ENCODE peak calls at places on chromosomes 4 and X, in seven cellular contexts. One of them, this sample, is unnamed.

GRCh38 chr4:80732010-80732409 is 298.5 kb upstream of the BMP3 start:
- DNase-seq in GM12878: no peak
- DNase-seq in right lobe of liver: no peak
- DNase-seq in HCT116: no peak
- DNase-seq in A549: no peak
- DNase-seq in IMR-90: peak
- DNase-seq in Peyer's patch: no peak
- DNase-seq in this sample: no peak

GRCh38 chr4:79987401-79987800 is 85.6 kb downstream of the ANTXR2 start:
- DNase-seq in IMR-90: peak
- DNase-seq in A549: no peak
- DNase-seq in HCT116: no peak
- DNase-seq in Peyer's patch: no peak
- DNase-seq in GM12878: no peak
- DNase-seq in right lobe of liver: no peak
- DNase-seq in this sample: no peak

GRCh38 chrX:112662559-112663427 is 16.9 kb downstream of the LHFPL1 start:
- DNase-seq in right lobe of liver: no peak
- DNase-seq in GM12878: no peak
- DNase-seq in IMR-90: no peak
- DNase-seq in A549: no peak
- DNase-seq in HCT116: no peak
- DNase-seq in Peyer's patch: no peak
- DNase-seq in this sample: no peak

GRCh38 chr4:93199492-93199891 is 629.1 kb upstream of the ATOH1 start:
- DNase-seq in right lobe of liver: no peak
- DNase-seq in IMR-90: peak
- DNase-seq in HCT116: peak
- DNase-seq in GM12878: no peak
- DNase-seq in Peyer's patch: no peak
- DNase-seq in A549: peak
- DNase-seq in this sample: no peak

GRCh38 chrX:23888887-23889501 is 18.7 kb downstream of the APOO start:
- DNase-seq in GM12878: no peak
- DNase-seq in Peyer's patch: no peak
- DNase-seq in right lobe of liver: no peak
- DNase-seq in A549: peak
- DNase-seq in HCT116: no peak
- DNase-seq in IMR-90: peak
- DNase-seq in this sample: peak

GRCh38 chr4:88600129-88600849 is 8.0 kb downstream of the HERC3 start:
- DNase-seq in A549: peak
- DNase-seq in right lobe of liver: no peak
- DNase-seq in HCT116: no peak
- DNase-seq in GM12878: no peak
- DNase-seq in Peyer's patch: no peak
- DNase-seq in IMR-90: peak
- DNase-seq in this sample: no peak

GRCh38 chr4:94913316-94913715 is 155.6 kb downstream of the BMPR1B start:
- DNase-seq in IMR-90: no peak
- DNase-seq in right lobe of liver: no peak
- DNase-seq in Peyer's patch: no peak
- DNase-seq in GM12878: no peak
- DNase-seq in A549: no peak
- DNase-seq in HCT116: no peak
- DNase-seq in this sample: no peak

GRCh38 chr4:22668301-22668700 is 24.4 kb upstream of the GBA3 start:
- DNase-seq in GM12878: no peak
- DNase-seq in HCT116: no peak
- DNase-seq in A549: no peak
- DNase-seq in right lobe of liver: no peak
- DNase-seq in IMR-90: peak
- DNase-seq in Peyer's patch: no peak
- DNase-seq in this sample: no peak

GRCh38 chrX:65971151-65971550 is 68.7 kb downstream of the VSIG4 start:
- DNase-seq in HCT116: no peak
- DNase-seq in A549: no peak
- DNase-seq in Peyer's patch: no peak
- DNase-seq in IMR-90: no peak
- DNase-seq in right lobe of liver: peak
- DNase-seq in GM12878: no peak
- DNase-seq in this sample: no peak

GRCh38 chrX:53474707-53475106 is 40.5 kb upstream of the HSD17B10 start:
- DNase-seq in IMR-90: no peak
- DNase-seq in HCT116: no peak
- DNase-seq in A549: no peak
- DNase-seq in right lobe of liver: no peak
- DNase-seq in GM12878: no peak
- DNase-seq in Peyer's patch: no peak
- DNase-seq in this sample: no peak

GRCh38 chr4:110062166-110062565 is 136.2 kb downstream of the ELOVL6 start:
- DNase-seq in GM12878: no peak
- DNase-seq in right lobe of liver: no peak
- DNase-seq in IMR-90: no peak
- DNase-seq in HCT116: no peak
- DNase-seq in Peyer's patch: no peak
- DNase-seq in A549: no peak
- DNase-seq in this sample: no peak

GRCh38 chrX:63656871-63657580 is 128.0 kb downstream of the ARHGEF9 start:
- DNase-seq in HCT116: no peak
- DNase-seq in A549: no peak
- DNase-seq in Peyer's patch: no peak
- DNase-seq in IMR-90: peak
- DNase-seq in GM12878: no peak
- DNase-seq in right lobe of liver: no peak
- DNase-seq in this sample: no peak

GRCh38 chr4:137946423-137946822 is 295.7 kb downstream of the SLC7A11 start:
- DNase-seq in GM12878: no peak
- DNase-seq in right lobe of liver: no peak
- DNase-seq in Peyer's patch: no peak
- DNase-seq in A549: no peak
- DNase-seq in IMR-90: peak
- DNase-seq in HCT116: no peak
- DNase-seq in this sample: no peak

GRCh38 chr4:149754526-149754925 is 61.1 kb downstream of the IQCM start:
- DNase-seq in GM12878: no peak
- DNase-seq in right lobe of liver: no peak
- DNase-seq in IMR-90: peak
- DNase-seq in A549: no peak
- DNase-seq in HCT116: no peak
- DNase-seq in Peyer's patch: no peak
- DNase-seq in this sample: no peak

GRCh38 chr4:155040031-155040430 is 168.4 kb upstream of the NPY2R start:
- DNase-seq in A549: no peak
- DNase-seq in GM12878: no peak
- DNase-seq in right lobe of liver: no peak
- DNase-seq in Peyer's patch: no peak
- DNase-seq in HCT116: no peak
- DNase-seq in IMR-90: no peak
- DNase-seq in this sample: no peak

DNA sequence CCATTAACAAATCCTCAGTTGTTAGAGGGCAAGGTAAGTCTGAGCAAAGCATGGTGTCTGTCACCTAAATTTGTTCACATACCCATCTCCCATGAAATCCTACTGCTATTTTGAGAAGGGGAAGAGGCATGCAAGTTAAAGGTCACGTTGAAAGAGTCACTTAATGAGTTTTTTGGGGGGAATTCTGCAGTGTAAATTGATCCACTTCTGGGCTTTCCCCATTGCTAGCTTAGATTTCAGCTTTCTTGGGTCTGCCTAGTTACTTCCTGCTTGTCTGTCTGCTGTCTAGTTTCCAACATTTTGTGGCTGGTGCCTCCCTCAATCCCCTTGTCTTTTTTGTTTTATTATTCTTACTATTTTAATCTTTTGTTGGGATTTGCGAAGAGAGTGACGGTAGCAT is 32.0 kb downstream of the CEP135 start:
- DNase-seq in IMR-90: no peak
- DNase-seq in right lobe of liver: no peak
- DNase-seq in Peyer's patch: no peak
- DNase-seq in HCT116: no peak
- DNase-seq in A549: no peak
- DNase-seq in GM12878: peak
- DNase-seq in this sample: no peak
- TF ChIP-seq POLR2A in IMR-90: no peak
- TF ChIP-seq POLR2A in right lobe of liver: no peak
- TF ChIP-seq POLR2A in Peyer's patch: no peak
- TF ChIP-seq POLR2A in HCT116: no peak
- TF ChIP-seq POLR2A in A549: no peak
- TF ChIP-seq POLR2A in GM12878: no peak
- TF ChIP-seq POLR2A in this sample: no peak

DNA sequence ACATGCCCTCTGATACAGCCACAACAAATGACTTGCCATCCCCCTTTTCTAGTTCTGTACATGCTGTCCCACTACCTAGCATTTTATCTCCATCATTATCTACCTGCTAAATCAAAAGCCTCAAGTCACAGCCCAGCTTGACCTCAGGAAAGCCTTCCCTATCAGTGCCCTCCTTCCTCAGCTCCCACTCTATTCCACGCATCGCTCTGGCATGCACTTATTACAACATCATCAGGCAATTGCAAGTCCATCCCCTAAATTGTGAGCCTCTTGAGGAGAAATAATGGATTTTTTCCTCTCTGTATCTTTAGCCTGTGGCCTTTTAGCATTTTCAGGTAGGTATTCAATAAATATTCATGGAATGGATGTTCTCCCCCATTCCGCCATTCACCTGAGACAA is 5.7 kb downstream of the ARL13A start:
- DNase-seq in Peyer's patch: no peak
- DNase-seq in right lobe of liver: no peak
- DNase-seq in A549: no peak
- DNase-seq in IMR-90: peak
- DNase-seq in GM12878: no peak
- DNase-seq in HCT116: no peak
- DNase-seq in this sample: no peak
- H3K27ac ChIP-seq in Peyer's patch: no peak
- H3K27ac ChIP-seq in right lobe of liver: no peak
- H3K27ac ChIP-seq in A549: no peak
- H3K27ac ChIP-seq in IMR-90: no peak
- H3K27ac ChIP-seq in GM12878: no peak
- H3K27ac ChIP-seq in HCT116: no peak
- H3K27ac ChIP-seq in this sample: no peak

GRCh38 chr4:177671845-177672244 is 229.6 kb upstream of the AGA start:
- DNase-seq in GM12878: no peak
- DNase-seq in right lobe of liver: no peak
- DNase-seq in Peyer's patch: no peak
- DNase-seq in IMR-90: no peak
- DNase-seq in HCT116: no peak
- DNase-seq in A549: no peak
- DNase-seq in this sample: no peak
- TF ChIP-seq POLR2A in GM12878: no peak
- TF ChIP-seq POLR2A in right lobe of liver: no peak
- TF ChIP-seq POLR2A in Peyer's patch: no peak
- TF ChIP-seq POLR2A in IMR-90: no peak
- TF ChIP-seq POLR2A in HCT116: no peak
- TF ChIP-seq POLR2A in A549: no peak
- TF ChIP-seq POLR2A in this sample: no peak

GRCh38 chrX:101744085-101744484 is 84.4 kb upstream of the ARMCX2 start:
- DNase-seq in A549: no peak
- DNase-seq in HCT116: no peak
- DNase-seq in Peyer's patch: no peak
- DNase-seq in right lobe of liver: no peak
- DNase-seq in GM12878: no peak
- DNase-seq in IMR-90: no peak
- DNase-seq in this sample: no peak

GRCh38 chrX:101749436-101749835 is 89.8 kb upstream of the ARMCX2 start:
- DNase-seq in right lobe of liver: no peak
- DNase-seq in IMR-90: no peak
- DNase-seq in HCT116: no peak
- DNase-seq in Peyer's patch: no peak
- DNase-seq in A549: peak
- DNase-seq in GM12878: no peak
- DNase-seq in this sample: no peak

GRCh38 chrX:101750744-101751143 is 91.1 kb upstream of the ARMCX2 start:
- DNase-seq in Peyer's patch: no peak
- DNase-seq in IMR-90: no peak
- DNase-seq in GM12878: no peak
- DNase-seq in HCT116: no peak
- DNase-seq in A549: no peak
- DNase-seq in right lobe of liver: no peak
- DNase-seq in this sample: no peak

GRCh38 chrX:101740642-101741041 is 81.0 kb upstream of the ARMCX2 start:
- DNase-seq in GM12878: no peak
- DNase-seq in A549: no peak
- DNase-seq in Peyer's patch: no peak
- DNase-seq in IMR-90: no peak
- DNase-seq in HCT116: no peak
- DNase-seq in right lobe of liver: no peak
- DNase-seq in this sample: no peak

DNA sequence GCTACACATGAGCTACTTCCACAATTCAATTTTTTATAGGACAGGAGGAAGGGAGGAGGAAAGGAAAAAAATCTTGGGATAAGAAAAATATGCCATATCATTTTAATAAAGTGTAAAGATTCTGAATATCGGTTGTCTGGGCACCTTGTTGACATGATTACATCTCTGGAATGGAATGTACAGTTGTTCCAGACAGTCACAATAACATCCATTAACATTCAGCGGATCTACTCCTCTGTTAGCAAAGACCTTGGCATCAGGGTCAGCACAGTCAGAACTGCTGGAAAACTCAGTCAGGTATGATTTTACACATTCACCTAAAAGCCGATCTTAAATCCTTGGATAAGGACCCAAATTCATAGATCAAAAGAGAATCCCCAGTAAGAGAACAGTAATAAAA is 85.4 kb upstream of the ARMCX2 start:
- DNase-seq in HCT116: no peak
- DNase-seq in A549: no peak
- DNase-seq in Peyer's patch: no peak
- DNase-seq in IMR-90: no peak
- DNase-seq in GM12878: no peak
- DNase-seq in right lobe of liver: no peak
- DNase-seq in this sample: no peak
- H3K27ac ChIP-seq in HCT116: no peak
- H3K27ac ChIP-seq in A549: no peak
- H3K27ac ChIP-seq in Peyer's patch: no peak
- H3K27ac ChIP-seq in IMR-90: no peak
- H3K27ac ChIP-seq in GM12878: no peak
- H3K27ac ChIP-seq in right lobe of liver: no peak
- H3K27ac ChIP-seq in this sample: no peak

DNA sequence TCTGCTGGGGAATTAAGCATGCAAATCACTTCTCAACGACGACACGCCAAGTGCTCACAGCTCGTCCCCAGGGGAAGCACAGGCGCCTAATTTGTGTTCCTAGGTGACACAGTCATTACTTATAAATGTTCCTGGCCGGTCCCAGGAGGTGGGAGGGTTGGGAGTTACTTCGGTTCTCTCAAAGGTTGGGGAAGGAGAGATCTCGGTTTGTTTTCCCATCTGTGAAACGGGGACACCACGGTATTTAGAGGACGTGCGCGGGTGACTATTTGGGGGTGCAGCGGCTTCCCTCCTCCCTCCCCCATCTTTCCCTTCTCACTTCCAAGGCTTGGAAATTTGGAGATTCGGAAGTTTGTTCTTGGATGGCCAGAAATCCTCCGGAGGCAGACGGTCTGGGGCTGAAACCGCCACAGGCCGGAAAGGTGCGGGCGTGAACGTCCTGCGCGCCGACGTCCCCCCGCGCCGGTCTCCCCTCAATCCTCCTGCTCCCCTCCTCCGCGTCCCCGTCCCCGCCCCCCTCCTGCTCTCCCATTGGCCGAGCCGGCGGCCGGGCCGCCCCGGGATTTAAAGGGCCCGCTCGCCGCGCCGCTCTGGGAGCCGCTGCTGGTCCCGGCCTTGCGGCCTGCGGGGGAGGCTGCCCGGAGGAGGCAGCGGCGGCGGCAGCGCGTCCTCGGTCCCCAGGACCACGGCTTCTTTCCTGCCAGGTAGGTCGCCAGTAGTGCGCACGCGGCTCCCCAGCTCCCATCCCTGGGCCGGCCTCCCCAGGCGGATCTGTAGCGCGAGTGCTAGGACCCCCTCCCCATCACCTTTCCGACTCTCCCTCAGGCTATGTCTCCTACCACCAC is at the start of gene PORCN:
- DNase-seq in HCT116: no peak
- DNase-seq in Peyer's patch: peak
- DNase-seq in A549: peak
- DNase-seq in IMR-90: peak
- DNase-seq in GM12878: peak
- DNase-seq in right lobe of liver: peak
- DNase-seq in this sample: peak
- TF ChIP-seq POLR2A in HCT116: no peak
- TF ChIP-seq POLR2A in Peyer's patch: peak
- TF ChIP-seq POLR2A in A549: peak
- TF ChIP-seq POLR2A in IMR-90: no peak
- TF ChIP-seq POLR2A in GM12878: peak
- TF ChIP-seq POLR2A in right lobe of liver: peak
- TF ChIP-seq POLR2A in this sample: peak

This sample was measured in prostate gland.